ENCODE peak calls at places on chromosomes 3 and 15, in four cellular contexts. R is brain microvascular endothelial cell; K is AG09319; C is CD4-positive, alpha-beta T cell. B is an unnamed sample.

GRCh38 chr3:49872801-49873281 is 3.1 kb upstream of the CAMKV start:
- DNase-seq in R (no peak), K (no peak), C (no peak), B (no peak)

GRCh38 chr3:152199069-152199838 is 69.5 kb upstream of the MBNL1 start:
- DNase-seq in R (no peak), K (no peak), C (no peak), B (no peak)

GRCh38 chr3:52873433-52874159 is 23.8 kb downstream of the STIMATE start:
- DNase-seq in R (peak; percentile 5), K (peak; percentile 42), C (no peak), B (no peak)

GRCh38 chr3:140577911-140578310 is 100.0 kb upstream of the TRIM42 start:
- DNase-seq in R (no peak), K (no peak), C (no peak), B (no peak)

GRCh38 chr3:184338538-184338945 is 1.1 kb downstream of the FAM131A start:
- DNase-seq in R (peak; percentile 79), K (no peak), C (no peak), B (no peak)

GRCh38 chr3:14077310-14077709 is 47.4 kb downstream of the CHCHD4 start:
- DNase-seq in R (no peak), K (no peak), C (no peak), B (no peak)

GRCh38 chr15:76337047-76337738 is 620 bp downstream of the ISL2 start:
- DNase-seq in R (no peak), K (no peak), C (no peak), B (peak; percentile 16)

GRCh38 chr3:46907271-46907670 is 29.8 kb downstream of the PTH1R start:
- DNase-seq in R (no peak), K (no peak), C (no peak), B (no peak)

GRCh38 chr15:27639595-27639994 is 459.5 kb downstream of the OCA2 start:
- DNase-seq in R (no peak), K (no peak), C (no peak), B (no peak)

GRCh38 chr15:71254503-71254902 is 139.2 kb downstream of the THSD4 start:
- DNase-seq in R (no peak), K (no peak), C (no peak), B (no peak)

GRCh38 chr3:107548601-107549000 is 25.8 kb downstream of the BBX start:
- DNase-seq in R (no peak), K (no peak), C (no peak), B (no peak)

GRCh38 chr15:63256433-63256884 is 20.9 kb upstream of the APH1B start:
- DNase-seq in R (peak; percentile 38), K (no peak), C (no peak), B (no peak)

GRCh38 chr3:180523040-180523439 is 78.9 kb upstream of the TTC14 start:
- DNase-seq in R (no peak), K (no peak), C (no peak), B (no peak)

GRCh38 chr3:192831111-192831644 is 86.5 kb downstream of the MB21D2 start:
- DNase-seq in R (peak; percentile 86), K (no peak), C (no peak), B (no peak)

GRCh38 chr3:171239757-171240503 is 213.4 kb upstream of the SLC2A2 start:
- DNase-seq in R (no peak), K (no peak), C (no peak), B (no peak)

GRCh38 chr15:76667943-76668715 is 237.0 kb downstream of the SCAPER start:
- DNase-seq in R (no peak), K (no peak), C (no peak), B (no peak)

GRCh38 chr3:160129459-160130061 is 95.7 kb upstream of the C3orf80 start:
- DNase-seq in R (peak; percentile 93), K (peak; percentile 89), C (no peak), B (no peak)

GRCh38 chr15:80585544-80586018 is 109.5 kb upstream of the ABHD17C start:
- DNase-seq in R (no peak), K (no peak), C (no peak), B (no peak)

GRCh38 chr3:54712539-54712938 is 215.3 kb downstream of the LRTM1 start:
- DNase-seq in R (no peak), K (peak; percentile 19), C (no peak), B (no peak)

GRCh38 chr3:177196473-177197040 is 725 bp downstream of the TBL1XR1 start:
- DNase-seq in R (no peak), K (no peak), C (peak; percentile 44), B (peak; percentile 33)

GRCh38 chr3:124846189-124846588 is 41.0 kb downstream of the ITGB5 start:
- DNase-seq in R (peak; percentile 59), K (no peak), C (no peak), B (no peak)

GRCh38 chr3:192917508-192918274 is at the start of gene MB21D2:
- DNase-seq in R (peak; percentile 72), K (no peak), C (peak; percentile 41), B (peak; percentile 62)

GRCh38 chr3:123755085-123755484 is 129.0 kb downstream of the MYLK start:
- DNase-seq in R (no peak), K (no peak), C (no peak), B (no peak)

GRCh38 chr3:153290278-153291015 is 128.4 kb downstream of the RAP2B start:
- DNase-seq in R (no peak), K (no peak), C (no peak), B (no peak)

GRCh38 chr3:11282250-11283125 is 10.3 kb downstream of the ATG7 start:
- DNase-seq in R (no peak), K (no peak), C (no peak), B (no peak)

GRCh38 chr3:49351521-49352011 is 6.6 kb downstream of the GPX1 start:
- DNase-seq in R (peak; percentile 84), K (peak; percentile 85), C (no peak), B (no peak)

GRCh38 chr3:10189557-10190374 is 25.0 kb downstream of the IRAK2 start:
- DNase-seq in R (no peak), K (no peak), C (peak; percentile 28), B (no peak)

GRCh38 chr3:16741103-16741758 is 136.0 kb upstream of the DAZL start:
- DNase-seq in R (peak; percentile 91), K (peak; percentile 85), C (no peak), B (no peak)

GRCh38 chr3:155106059-155106458 is 25.9 kb downstream of the MME start:
- DNase-seq in R (no peak), K (no peak), C (no peak), B (no peak)

GRCh38 chr3:18236726-18237125 is 188.4 kb downstream of the SATB1 start:
- DNase-seq in R (no peak), K (no peak), C (no peak), B (no peak)

GRCh38 chr3:145915787-145916186 is 245.2 kb downstream of the PLOD2 start:
- DNase-seq in R (no peak), K (no peak), C (no peak), B (no peak)

GRCh38 chr3:154324919-154325318 is 632 bp upstream of the DHX36 start:
- DNase-seq in R (no peak), K (no peak), C (no peak), B (no peak)

GRCh38 chr3:113021471-113021870 is 30.7 kb downstream of the GTPBP8 start:
- DNase-seq in R (no peak), K (no peak), C (no peak), B (no peak)

DNA sequence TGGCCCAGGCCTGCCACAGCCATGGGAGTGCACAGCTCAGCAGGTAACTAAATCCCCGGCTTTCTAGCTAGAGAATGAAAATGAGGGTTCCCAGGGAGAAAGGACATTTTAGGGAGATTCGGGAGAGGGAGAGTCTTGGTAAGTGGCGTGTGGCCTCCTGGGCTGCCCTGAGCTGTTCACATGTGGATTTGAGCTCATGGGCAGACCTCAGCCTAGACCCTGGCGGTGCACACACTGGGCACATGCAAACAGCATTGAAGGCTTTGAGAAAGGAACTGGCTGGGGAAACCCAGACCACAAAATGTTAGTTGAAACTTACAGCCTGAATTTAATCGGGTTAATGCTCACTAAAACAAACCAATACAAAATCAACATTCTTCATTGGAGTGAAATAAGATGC is 72.4 kb downstream of the TFRC start:
- DNase-seq in R (no peak), K (no peak), C (no peak), B (no peak)
- TF ChIP-seq CTCF in R (no peak), K (no peak), C (no peak), B (no peak)

GRCh38 chr3:121998030-121998580 is 23.9 kb downstream of the ILDR1 start:
- DNase-seq in R (peak; percentile 40), K (no peak), C (no peak), B (no peak)

GRCh38 chr3:121997372-121997771 is 24.7 kb downstream of the ILDR1 start:
- DNase-seq in R (no peak), K (no peak), C (no peak), B (no peak)

GRCh38 chr3:121992601-121993560 is 29.2 kb downstream of the ILDR1 start:
- DNase-seq in R (no peak), K (no peak), C (no peak), B (no peak)

GRCh38 chr3:121998588-121999473 is 23.2 kb downstream of the ILDR1 start:
- DNase-seq in R (no peak), K (no peak), C (no peak), B (no peak)

DNA sequence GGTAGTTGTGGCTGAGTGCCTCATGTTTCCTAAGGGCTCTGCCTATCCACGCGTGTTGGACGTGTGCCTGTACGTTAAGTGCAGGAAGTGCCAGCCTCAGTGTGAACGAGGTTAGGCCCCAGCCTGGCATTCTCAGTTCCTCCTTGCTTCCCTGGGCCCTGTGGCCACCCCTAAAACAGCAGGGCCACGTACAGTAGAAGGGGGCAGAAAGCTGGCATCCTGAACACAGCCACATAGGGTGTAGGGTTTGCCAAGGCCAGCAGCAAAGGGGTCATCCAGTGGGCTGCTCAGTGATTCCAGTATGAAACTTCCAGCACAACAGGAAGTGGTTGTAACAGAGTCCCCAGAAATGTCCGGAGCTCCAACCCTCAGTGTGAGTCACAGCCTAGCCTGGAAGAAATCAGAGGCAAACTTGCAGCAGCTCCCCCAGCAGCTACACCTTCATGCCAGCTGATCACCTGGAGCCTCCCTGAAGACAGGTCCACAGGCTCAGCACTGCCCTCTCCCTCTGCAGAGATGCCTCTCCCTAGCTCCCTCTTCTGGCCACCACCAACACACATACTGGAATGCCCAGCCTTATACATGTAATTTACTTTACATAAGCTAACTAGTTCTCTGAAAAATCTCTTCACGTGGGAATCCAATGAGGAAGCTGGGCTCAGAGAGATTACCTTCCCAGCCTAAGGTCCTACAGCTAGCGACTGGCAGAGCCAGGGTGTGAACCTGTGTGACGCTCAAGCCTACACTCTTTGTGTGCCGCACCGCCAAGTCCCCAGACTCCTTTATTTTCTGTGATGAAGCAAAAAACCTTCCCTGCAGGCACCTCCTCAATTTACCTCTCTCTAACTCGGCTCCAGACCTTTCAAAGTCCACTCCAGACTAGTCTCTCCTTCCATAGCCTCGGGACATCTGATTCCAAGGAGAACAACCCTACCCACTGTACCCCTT is 26.6 kb downstream of the ILDR1 start:
- DNase-seq in R (peak; percentile 77), K (peak; percentile 16), C (no peak), B (peak; percentile 4)
- TF ChIP-seq CTCF in R (peak; percentile 60), K (peak; percentile 45), C (no peak), B (peak; percentile 66)

GRCh38 chr3:62312201-62312600 is 61.1 kb downstream of the FEZF2 start:
- DNase-seq in R (no peak), K (no peak), C (no peak), B (no peak)
- TF ChIP-seq CTCF in R (no peak), K (no peak), C (no peak), B (no peak)

GRCh38 chr3:126485131-126485530 is 9.4 kb upstream of the ZXDC start:
- DNase-seq in R (no peak), K (no peak), C (no peak), B (no peak)

GRCh38 chr3:126488205-126488604 is 12.5 kb upstream of the ZXDC start:
- DNase-seq in R (no peak), K (no peak), C (no peak), B (no peak)

GRCh38 chr3:126488886-126489569 is 13.3 kb upstream of the ZXDC start:
- DNase-seq in R (no peak), K (no peak), C (no peak), B (no peak)

GRCh38 chr3:126485956-126486884 is 10.5 kb upstream of the ZXDC start:
- DNase-seq in R (no peak), K (no peak), C (no peak), B (no peak)

GRCh38 chr3:126487151-126487771 is 11.6 kb upstream of the ZXDC start:
- DNase-seq in R (no peak), K (no peak), C (no peak), B (no peak)
- TF ChIP-seq CTCF in R (peak; percentile 27), K (peak; percentile 5), C (no peak), B (no peak)